ENCODE peak calls at places on chromosome 21, in six cellular contexts. One of them, this sample, is unnamed.

GRCh38 chr21:41024341-41025056 is 143.5 kb upstream of the BACE2 start:
- DNase-seq in HCT116: no peak
- DNase-seq in lung: no peak
- DNase-seq in WTC11: no peak
- DNase-seq in upper lobe of left lung: no peak
- DNase-seq in omental fat pad: no peak
- DNase-seq in this sample: no peak

GRCh38 chr21:43908167-43908566 is 43.1 kb downstream of the AGPAT3 start:
- DNase-seq in WTC11: no peak
- DNase-seq in omental fat pad: no peak
- DNase-seq in upper lobe of left lung: no peak
- DNase-seq in lung: no peak
- DNase-seq in HCT116: no peak
- DNase-seq in this sample: no peak

GRCh38 chr21:18617291-18617690 is 213.7 kb upstream of the TMPRSS15 start:
- DNase-seq in lung: no peak
- DNase-seq in HCT116: no peak
- DNase-seq in omental fat pad: no peak
- DNase-seq in WTC11: no peak
- DNase-seq in upper lobe of left lung: no peak
- DNase-seq in this sample: no peak

GRCh38 chr21:16218682-16219343 is 489.0 kb downstream of the USP25 start:
- DNase-seq in HCT116: no peak
- DNase-seq in upper lobe of left lung: no peak
- DNase-seq in omental fat pad: no peak
- DNase-seq in WTC11: no peak
- DNase-seq in lung: no peak
- DNase-seq in this sample: no peak

GRCh38 chr21:37087188-37087587 is 14.1 kb downstream of the TTC3 start:
- DNase-seq in lung: no peak
- DNase-seq in WTC11: no peak
- DNase-seq in HCT116: peak
- DNase-seq in upper lobe of left lung: no peak
- DNase-seq in omental fat pad: no peak
- DNase-seq in this sample: no peak

GRCh38 chr21:42364304-42364865 is 1.9 kb downstream of the TFF1 start:
- DNase-seq in lung: no peak
- DNase-seq in upper lobe of left lung: no peak
- DNase-seq in omental fat pad: no peak
- DNase-seq in HCT116: no peak
- DNase-seq in WTC11: no peak
- DNase-seq in this sample: no peak

GRCh38 chr21:45320261-45320990 is 32.7 kb upstream of the POFUT2 start:
- DNase-seq in upper lobe of left lung: no peak
- DNase-seq in HCT116: no peak
- DNase-seq in omental fat pad: no peak
- DNase-seq in lung: no peak
- DNase-seq in WTC11: no peak
- DNase-seq in this sample: no peak

GRCh38 chr21:15928196-15928595 is 198.4 kb downstream of the USP25 start:
- DNase-seq in HCT116: no peak
- DNase-seq in WTC11: no peak
- DNase-seq in lung: no peak
- DNase-seq in upper lobe of left lung: no peak
- DNase-seq in omental fat pad: no peak
- DNase-seq in this sample: no peak

GRCh38 chr21:15291621-15292266 is 226.9 kb upstream of the NRIP1 start:
- DNase-seq in HCT116: no peak
- DNase-seq in WTC11: no peak
- DNase-seq in omental fat pad: no peak
- DNase-seq in upper lobe of left lung: no peak
- DNase-seq in lung: no peak
- DNase-seq in this sample: no peak

GRCh38 chr21:45136927-45137611 is 62.7 kb downstream of the ADARB1 start:
- DNase-seq in lung: peak
- DNase-seq in WTC11: peak
- DNase-seq in HCT116: peak
- DNase-seq in omental fat pad: peak
- DNase-seq in upper lobe of left lung: peak
- DNase-seq in this sample: peak

GRCh38 chr21:45423968-45424853 is 19.2 kb downstream of the COL18A1 start:
- DNase-seq in HCT116: no peak
- DNase-seq in WTC11: no peak
- DNase-seq in lung: no peak
- DNase-seq in upper lobe of left lung: no peak
- DNase-seq in omental fat pad: no peak
- DNase-seq in this sample: no peak

GRCh38 chr21:42463861-42464515 is 32.0 kb downstream of the RSPH1 start:
- DNase-seq in HCT116: peak
- DNase-seq in WTC11: peak
- DNase-seq in lung: peak
- DNase-seq in upper lobe of left lung: peak
- DNase-seq in omental fat pad: no peak
- DNase-seq in this sample: peak

GRCh38 chr21:42151148-42152074 is 67.5 kb upstream of the ABCG1 start:
- DNase-seq in lung: no peak
- DNase-seq in WTC11: no peak
- DNase-seq in upper lobe of left lung: no peak
- DNase-seq in omental fat pad: no peak
- DNase-seq in HCT116: no peak
- DNase-seq in this sample: peak

GRCh38 chr21:42193721-42194120 is 25.2 kb upstream of the ABCG1 start:
- DNase-seq in upper lobe of left lung: no peak
- DNase-seq in omental fat pad: no peak
- DNase-seq in WTC11: no peak
- DNase-seq in lung: no peak
- DNase-seq in HCT116: no peak
- DNase-seq in this sample: no peak

GRCh38 chr21:45405271-45405818 is 380 bp downstream of the COL18A1 start:
- DNase-seq in omental fat pad: no peak
- DNase-seq in lung: no peak
- DNase-seq in upper lobe of left lung: no peak
- DNase-seq in WTC11: no peak
- DNase-seq in HCT116: no peak
- DNase-seq in this sample: no peak

GRCh38 chr21:44711327-44712202 is at the start of gene TSPEAR:
- DNase-seq in upper lobe of left lung: no peak
- DNase-seq in WTC11: no peak
- DNase-seq in lung: no peak
- DNase-seq in HCT116: no peak
- DNase-seq in omental fat pad: peak
- DNase-seq in this sample: no peak

GRCh38 chr21:42769183-42769819 is 110.0 kb downstream of the WDR4 start:
- DNase-seq in HCT116: no peak
- DNase-seq in WTC11: no peak
- DNase-seq in upper lobe of left lung: no peak
- DNase-seq in lung: no peak
- DNase-seq in omental fat pad: no peak
- DNase-seq in this sample: no peak

GRCh38 chr21:25362375-25363267 is 244.7 kb downstream of the MRPL39 start:
- DNase-seq in HCT116: no peak
- DNase-seq in omental fat pad: no peak
- DNase-seq in lung: no peak
- DNase-seq in WTC11: no peak
- DNase-seq in upper lobe of left lung: no peak
- DNase-seq in this sample: no peak

GRCh38 chr21:25359724-25360123 is 247.6 kb downstream of the MRPL39 start:
- DNase-seq in WTC11: no peak
- DNase-seq in upper lobe of left lung: no peak
- DNase-seq in omental fat pad: no peak
- DNase-seq in lung: no peak
- DNase-seq in HCT116: no peak
- DNase-seq in this sample: no peak

GRCh38 chr21:25361097-25361496 is 246.2 kb downstream of the MRPL39 start:
- DNase-seq in omental fat pad: no peak
- DNase-seq in HCT116: no peak
- DNase-seq in WTC11: no peak
- DNase-seq in lung: no peak
- DNase-seq in upper lobe of left lung: no peak
- DNase-seq in this sample: no peak

GRCh38 chr21:25361765-25362164 is 245.5 kb downstream of the MRPL39 start:
- DNase-seq in omental fat pad: no peak
- DNase-seq in HCT116: no peak
- DNase-seq in upper lobe of left lung: no peak
- DNase-seq in lung: no peak
- DNase-seq in WTC11: no peak
- DNase-seq in this sample: no peak

DNA sequence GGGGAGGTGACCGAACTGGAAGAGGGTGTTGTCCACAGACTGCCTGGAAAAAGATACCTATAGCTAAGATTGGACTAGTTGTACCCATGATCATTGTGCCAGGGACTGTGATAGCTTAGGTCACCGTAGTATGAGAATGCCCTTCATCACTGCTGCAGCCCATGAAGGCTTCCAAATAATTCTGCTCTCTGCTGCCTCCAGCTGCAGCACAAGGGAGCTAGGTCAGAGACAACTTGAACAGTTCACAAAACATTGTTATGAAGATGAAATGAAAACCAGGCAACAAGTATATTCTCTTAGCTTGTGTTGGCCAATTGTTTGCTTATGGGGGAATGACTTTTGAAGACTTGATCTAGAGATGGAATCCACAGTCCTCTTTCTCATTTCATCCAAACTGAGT is 246.7 kb downstream of the MRPL39 start:
- DNase-seq in HCT116: no peak
- DNase-seq in omental fat pad: no peak
- DNase-seq in WTC11: no peak
- DNase-seq in upper lobe of left lung: no peak
- DNase-seq in lung: no peak
- DNase-seq in this sample: no peak
- TF ChIP-seq CTCF in HCT116: no peak
- TF ChIP-seq CTCF in omental fat pad: no peak
- TF ChIP-seq CTCF in WTC11: no peak
- TF ChIP-seq CTCF in upper lobe of left lung: no peak
- TF ChIP-seq CTCF in lung: no peak
- TF ChIP-seq CTCF in this sample: no peak

DNA sequence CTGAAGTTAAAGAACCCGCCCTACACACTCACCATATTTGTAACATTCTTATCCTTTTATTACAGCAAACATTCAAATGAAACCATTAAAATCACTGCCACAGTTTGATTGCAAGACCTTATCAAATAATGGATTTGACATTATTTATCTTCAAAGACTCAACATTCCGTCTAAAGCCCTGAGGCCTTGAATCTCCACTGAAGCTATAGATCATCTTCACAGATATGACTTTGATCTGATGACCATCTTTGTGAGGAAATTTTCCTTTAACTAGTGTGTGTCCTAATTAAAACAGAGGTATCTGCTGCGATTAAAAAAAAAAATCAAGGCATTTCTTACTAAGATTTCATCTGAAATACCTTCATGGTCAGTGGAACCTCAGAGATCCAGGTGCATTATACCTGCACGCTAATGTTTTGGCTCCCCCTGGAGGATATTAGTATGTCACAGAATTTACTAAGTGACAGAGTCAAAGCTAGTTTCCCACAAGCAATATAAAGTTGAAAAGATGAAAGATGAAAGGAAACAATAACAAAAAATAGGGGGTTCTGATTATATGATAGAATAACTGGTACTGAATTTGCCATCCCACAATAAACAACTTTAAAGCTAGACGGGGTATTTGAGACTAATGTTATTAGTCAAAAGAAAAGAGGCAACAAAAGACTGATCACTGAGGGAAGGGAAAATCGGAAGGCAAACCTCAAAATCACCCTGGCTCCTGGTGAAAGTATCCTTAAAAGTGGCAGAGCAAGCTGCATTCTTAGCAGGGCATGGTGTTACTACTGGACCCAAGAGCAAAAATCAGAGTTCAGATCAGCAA is 923.4 kb downstream of the NCAM2 start:
- DNase-seq in HCT116: no peak
- DNase-seq in upper lobe of left lung: no peak
- DNase-seq in omental fat pad: no peak
- DNase-seq in lung: no peak
- DNase-seq in WTC11: no peak
- DNase-seq in this sample: no peak
- TF ChIP-seq CTCF in HCT116: no peak
- TF ChIP-seq CTCF in upper lobe of left lung: peak
- TF ChIP-seq CTCF in omental fat pad: no peak
- TF ChIP-seq CTCF in lung: peak
- TF ChIP-seq CTCF in WTC11: peak
- TF ChIP-seq CTCF in this sample: no peak

GRCh38 chr21:35254752-35255138 is 205.6 kb upstream of the RUNX1 start:
- DNase-seq in HCT116: no peak
- DNase-seq in upper lobe of left lung: no peak
- DNase-seq in omental fat pad: no peak
- DNase-seq in WTC11: no peak
- DNase-seq in lung: no peak
- DNase-seq in this sample: no peak

GRCh38 chr21:35254006-35254751 is 205.1 kb upstream of the RUNX1 start:
- DNase-seq in HCT116: no peak
- DNase-seq in omental fat pad: no peak
- DNase-seq in lung: no peak
- DNase-seq in upper lobe of left lung: no peak
- DNase-seq in WTC11: no peak
- DNase-seq in this sample: no peak

GRCh38 chr21:35257413-35257812 is 208.3 kb upstream of the RUNX1 start:
- DNase-seq in lung: peak
- DNase-seq in omental fat pad: peak
- DNase-seq in HCT116: peak
- DNase-seq in WTC11: no peak
- DNase-seq in upper lobe of left lung: peak
- DNase-seq in this sample: no peak

GRCh38 chr21:35258521-35258920 is 209.4 kb upstream of the RUNX1 start:
- DNase-seq in lung: no peak
- DNase-seq in HCT116: no peak
- DNase-seq in omental fat pad: no peak
- DNase-seq in WTC11: no peak
- DNase-seq in upper lobe of left lung: no peak
- DNase-seq in this sample: no peak

GRCh38 chr21:35256468-35256988 is 207.4 kb upstream of the RUNX1 start:
- DNase-seq in lung: peak
- DNase-seq in HCT116: peak
- DNase-seq in omental fat pad: peak
- DNase-seq in WTC11: no peak
- DNase-seq in upper lobe of left lung: peak
- DNase-seq in this sample: no peak
- TF ChIP-seq CTCF in lung: no peak
- TF ChIP-seq CTCF in HCT116: no peak
- TF ChIP-seq CTCF in omental fat pad: no peak
- TF ChIP-seq CTCF in WTC11: no peak
- TF ChIP-seq CTCF in upper lobe of left lung: no peak
- TF ChIP-seq CTCF in this sample: no peak

GRCh38 chr21:38467369-38467768 is 30.9 kb downstream of the ERG start:
- DNase-seq in HCT116: no peak
- DNase-seq in lung: no peak
- DNase-seq in omental fat pad: no peak
- DNase-seq in upper lobe of left lung: peak
- DNase-seq in WTC11: no peak
- DNase-seq in this sample: no peak

GRCh38 chr21:38468989-38469388 is 29.3 kb downstream of the ERG start:
- DNase-seq in lung: no peak
- DNase-seq in WTC11: no peak
- DNase-seq in upper lobe of left lung: no peak
- DNase-seq in HCT116: no peak
- DNase-seq in omental fat pad: no peak
- DNase-seq in this sample: no peak

GRCh38 chr21:38471766-38472165 is 26.5 kb downstream of the ERG start:
- DNase-seq in omental fat pad: no peak
- DNase-seq in upper lobe of left lung: no peak
- DNase-seq in WTC11: no peak
- DNase-seq in HCT116: no peak
- DNase-seq in lung: no peak
- DNase-seq in this sample: no peak

GRCh38 chr21:38470762-38471161 is 27.5 kb downstream of the ERG start:
- DNase-seq in WTC11: no peak
- DNase-seq in omental fat pad: no peak
- DNase-seq in HCT116: no peak
- DNase-seq in upper lobe of left lung: no peak
- DNase-seq in lung: no peak
- DNase-seq in this sample: no peak

GRCh38 chr21:38467911-38468310 is 30.4 kb downstream of the ERG start:
- DNase-seq in upper lobe of left lung: no peak
- DNase-seq in lung: no peak
- DNase-seq in omental fat pad: no peak
- DNase-seq in WTC11: peak
- DNase-seq in HCT116: no peak
- DNase-seq in this sample: no peak
- TF ChIP-seq CTCF in upper lobe of left lung: no peak
- TF ChIP-seq CTCF in lung: no peak
- TF ChIP-seq CTCF in omental fat pad: no peak
- TF ChIP-seq CTCF in WTC11: no peak
- TF ChIP-seq CTCF in HCT116: no peak
- TF ChIP-seq CTCF in this sample: no peak

This sample was measured in natural killer cell.